ENCODE peak calls at places on chromosomes 12 and 14, in five cellular contexts. Q, V, P, C and F are unnamed samples.

GRCh38 chr12:115149685-115150378 is 465.9 kb upstream of the TBX3 start:
- DNase-seq in Q (no peak), V (no peak), P (no peak), C (no peak), F (no peak)

GRCh38 chr14:29227631-29228030 is 461.0 kb downstream of the FOXG1 start:
- DNase-seq in Q (no peak), V (no peak), P (no peak), C (no peak), F (no peak)

GRCh38 chr12:43883748-43884147 is 47.9 kb downstream of the TMEM117 start:
- DNase-seq in Q (no peak), V (no peak), P (no peak), C (no peak), F (no peak)

GRCh38 chr12:109641422-109641821 is 67.8 kb downstream of the MVK start:
- DNase-seq in Q (no peak), V (no peak), P (no peak), C (no peak), F (no peak)

GRCh38 chr14:36818212-36818611 is 156.6 kb downstream of the PAX9 start:
- DNase-seq in Q (no peak), V (no peak), P (no peak), C (no peak), F (no peak)

GRCh38 chr14:27392153-27392552 is 794.3 kb upstream of the NOVA1 start:
- DNase-seq in Q (no peak), V (no peak), P (no peak), C (no peak), F (no peak)

GRCh38 chr14:69013943-69014782 is 35.1 kb upstream of the ACTN1 start:
- DNase-seq in Q (peak; percentile 88), V (no peak), P (peak; percentile 67), C (no peak), F (no peak)

GRCh38 chr14:76510255-76510654 is 134.3 kb downstream of the ESRRB start:
- DNase-seq in Q (no peak), V (no peak), P (no peak), C (no peak), F (no peak)

GRCh38 chr14:52106853-52107252 is 38.0 kb upstream of the NID2 start:
- DNase-seq in Q (no peak), V (no peak), P (no peak), C (no peak), F (no peak)

GRCh38 chr12:13099910-13100609 is 3.4 kb downstream of the GSG1 start:
- DNase-seq in Q (no peak), V (no peak), P (no peak), C (no peak), F (no peak)

GRCh38 chr12:103908877-103909276 is 21.3 kb upstream of the HSP90B1 start:
- DNase-seq in Q (no peak), V (no peak), P (peak; percentile 41), C (no peak), F (no peak)

GRCh38 chr12:3061129-3061857 is 15.9 kb upstream of the TSPAN9 start:
- DNase-seq in Q (no peak), V (no peak), P (no peak), C (no peak), F (no peak)

GRCh38 chr12:49970030-49970429 is 2.7 kb upstream of the AQP6 start:
- DNase-seq in Q (no peak), V (no peak), P (no peak), C (no peak), F (no peak)

GRCh38 chr14:79376557-79376956 is 834.7 kb downstream of the DIO2 start:
- DNase-seq in Q (no peak), V (no peak), P (no peak), C (no peak), F (no peak)

GRCh38 chr14:63508033-63508432 is 35.1 kb downstream of the PPP2R5E start:
- DNase-seq in Q (peak; percentile 48), V (no peak), P (peak; percentile 25), C (no peak), F (no peak)

GRCh38 chr14:26125039-26125438 is 472.8 kb downstream of the NOVA1 start:
- DNase-seq in Q (no peak), V (no peak), P (no peak), C (no peak), F (no peak)

GRCh38 chr12:132658149-132658905 is 28.8 kb downstream of the POLE start:
- DNase-seq in Q (no peak), V (no peak), P (no peak), C (no peak), F (no peak)

GRCh38 chr12:121791671-121792496 is 1.6 kb downstream of the RHOF start:
- DNase-seq in Q (peak; percentile 91), V (no peak), P (no peak), C (no peak), F (no peak)

GRCh38 chr12:27177716-27178115 is 66.4 kb upstream of the STK38L start:
- DNase-seq in Q (no peak), V (no peak), P (no peak), C (no peak), F (no peak)

GRCh38 chr12:110689601-110690430 is 901 bp upstream of the HVCN1 start:
- DNase-seq in Q (no peak), V (no peak), P (peak; percentile 83), C (peak; percentile 34), F (peak; percentile 57)

GRCh38 chr14:64692597-64693350 is 11.4 kb upstream of the PLEKHG3 start:
- DNase-seq in Q (no peak), V (no peak), P (no peak), C (no peak), F (no peak)

GRCh38 chr14:56579345-56580316 is at the start of gene TMEM260:
- DNase-seq in Q (peak; percentile 81), V (peak; percentile 84), P (peak; percentile 94), C (peak; percentile 81), F (peak; percentile 73)

GRCh38 chr14:33435911-33436310 is 497.2 kb downstream of the NPAS3 start:
- DNase-seq in Q (no peak), V (no peak), P (no peak), C (no peak), F (no peak)

GRCh38 chr12:94769040-94769420 is 118.7 kb upstream of the TMCC3 start:
- DNase-seq in Q (no peak), V (no peak), P (no peak), C (no peak), F (peak; percentile 53)

GRCh38 chr12:23771230-23771949 is 178.1 kb downstream of the SOX5 start:
- DNase-seq in Q (peak; percentile 4), V (no peak), P (no peak), C (no peak), F (no peak)

GRCh38 chr12:124233846-124234620 is 60.9 kb upstream of the RFLNA start:
- DNase-seq in Q (no peak), V (no peak), P (no peak), C (no peak), F (no peak)

DNA sequence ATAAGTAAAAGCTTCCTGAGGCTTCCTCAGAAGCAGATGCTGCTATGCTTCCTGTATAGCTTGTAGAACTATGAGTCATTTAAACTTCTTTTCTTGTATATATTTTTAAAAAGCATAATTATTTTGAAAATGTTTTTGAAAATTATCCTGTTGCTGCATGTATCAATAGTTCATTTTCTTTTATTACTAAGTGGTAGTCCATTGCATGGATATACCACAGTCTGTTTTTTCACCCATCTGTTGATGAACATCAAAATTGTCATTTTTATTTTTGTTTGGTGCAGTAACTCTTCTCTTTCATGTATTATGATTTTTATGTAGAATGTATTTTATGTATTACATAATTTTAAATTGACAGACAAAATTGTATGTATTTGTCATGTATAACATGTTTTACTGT is 81.4 kb downstream of the TMTC3 start:
- DNase-seq in Q (no peak), V (no peak), P (no peak), C (no peak), F (no peak)
- TF ChIP-seq JUNB in Q (no peak), V (no peak), P (no peak), C (no peak), F (no peak)

GRCh38 chr12:126582231-126582630 is 1517.0 kb downstream of the AACS start:
- DNase-seq in Q (no peak), V (no peak), P (no peak), C (no peak), F (no peak)
- TF ChIP-seq JUNB in Q (no peak), V (no peak), P (no peak), C (no peak), F (no peak)

DNA sequence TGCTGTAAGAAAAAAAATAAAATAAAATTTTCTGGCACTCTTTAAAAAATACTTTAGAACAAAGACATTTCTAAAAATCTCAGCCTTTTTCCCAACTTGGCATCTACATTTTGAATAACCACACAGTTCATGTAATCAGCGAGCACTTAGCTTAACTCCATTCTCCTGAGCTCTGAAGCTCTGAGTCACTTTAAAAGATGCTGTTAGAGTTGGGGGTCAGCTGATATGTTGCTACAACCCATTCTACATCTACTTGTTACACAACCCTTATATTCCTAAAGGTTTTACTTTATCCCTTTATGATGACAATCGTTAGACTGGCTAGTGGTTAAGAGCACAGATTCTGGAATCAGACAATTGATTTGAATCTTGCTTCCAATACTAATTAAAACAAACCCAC is 48.3 kb downstream of the SLC41A2 start:
- DNase-seq in Q (no peak), V (no peak), P (no peak), C (no peak), F (no peak)
- TF ChIP-seq JUNB in Q (no peak), V (no peak), P (no peak), C (no peak), F (no peak)

DNA sequence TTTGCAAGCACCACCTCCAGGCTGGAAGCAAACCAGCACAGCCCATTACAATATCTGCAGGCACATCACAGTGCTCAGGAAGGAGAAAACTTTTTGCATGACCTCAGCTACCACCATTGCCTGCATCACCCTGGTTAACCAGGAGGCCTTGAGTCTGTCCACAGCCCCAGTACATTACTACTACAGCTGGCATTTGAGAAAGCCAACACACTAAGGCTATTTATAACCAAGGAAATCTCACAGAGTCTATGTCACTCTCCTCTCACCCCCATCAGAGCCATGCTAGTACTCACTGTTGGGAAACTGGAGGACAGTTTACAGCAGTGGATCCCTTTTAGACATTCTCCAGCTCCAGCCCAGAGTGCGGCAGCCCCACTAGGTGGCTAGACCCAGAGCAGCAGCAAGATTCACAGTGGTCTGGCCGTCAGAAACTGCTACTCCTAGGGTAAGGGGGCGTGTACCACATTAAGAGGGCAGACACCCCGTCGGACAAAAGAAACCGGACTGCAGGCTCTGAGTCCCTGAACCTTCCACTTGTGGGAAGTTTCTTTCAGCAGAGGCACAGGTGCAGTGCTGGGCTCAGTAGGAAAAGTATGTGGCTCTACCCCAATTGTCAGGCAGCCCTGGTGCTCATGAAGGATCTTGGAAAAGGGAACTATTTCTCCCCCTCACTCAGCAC is 14.7 kb downstream of the CEP128 start:
- DNase-seq in Q (no peak), V (no peak), P (no peak), C (no peak), F (no peak)
- TF ChIP-seq JUNB in Q (no peak), V (no peak), P (no peak), C (no peak), F (no peak)